ENCODE peak calls at places on chromosomes 5 and 9, in seven cellular contexts. One of them, this sample, is unnamed.

GRCh38 chr9:94014845-94015244 is 59.7 kb upstream of the BARX1 start:
- DNase-seq in cardiac muscle cell: peak
- DNase-seq in caudate nucleus: no peak
- DNase-seq in RWPE1: no peak
- DNase-seq in neuronal stem cell: no peak
- DNase-seq in PC-9: no peak
- DNase-seq in mesendoderm: no peak
- DNase-seq in this sample: no peak

GRCh38 chr9:130728721-130729120 is 35.1 kb downstream of the EXOSC2 start:
- DNase-seq in RWPE1: peak
- DNase-seq in PC-9: peak
- DNase-seq in cardiac muscle cell: no peak
- DNase-seq in mesendoderm: no peak
- DNase-seq in neuronal stem cell: no peak
- DNase-seq in caudate nucleus: no peak
- DNase-seq in this sample: no peak

GRCh38 chr9:94788706-94789105 is 62.2 kb downstream of the AOPEP start:
- DNase-seq in cardiac muscle cell: no peak
- DNase-seq in mesendoderm: no peak
- DNase-seq in caudate nucleus: no peak
- DNase-seq in PC-9: no peak
- DNase-seq in RWPE1: no peak
- DNase-seq in neuronal stem cell: no peak
- DNase-seq in this sample: no peak

GRCh38 chr5:72656331-72656730 is 149.1 kb upstream of the ZNF366 start:
- DNase-seq in RWPE1: no peak
- DNase-seq in neuronal stem cell: no peak
- DNase-seq in caudate nucleus: no peak
- DNase-seq in mesendoderm: no peak
- DNase-seq in cardiac muscle cell: peak
- DNase-seq in PC-9: no peak
- DNase-seq in this sample: no peak

GRCh38 chr9:82934949-82935348 is 128.0 kb downstream of the RASEF start:
- DNase-seq in neuronal stem cell: no peak
- DNase-seq in caudate nucleus: no peak
- DNase-seq in cardiac muscle cell: no peak
- DNase-seq in PC-9: peak
- DNase-seq in RWPE1: peak
- DNase-seq in mesendoderm: peak
- DNase-seq in this sample: peak

GRCh38 chr5:111495159-111495558 is 17.2 kb downstream of the STARD4 start:
- DNase-seq in neuronal stem cell: no peak
- DNase-seq in PC-9: no peak
- DNase-seq in mesendoderm: no peak
- DNase-seq in caudate nucleus: no peak
- DNase-seq in RWPE1: peak
- DNase-seq in cardiac muscle cell: no peak
- DNase-seq in this sample: no peak

GRCh38 chr9:8254527-8254926 is 454.9 kb upstream of the DMAC1 start:
- DNase-seq in RWPE1: no peak
- DNase-seq in cardiac muscle cell: no peak
- DNase-seq in neuronal stem cell: no peak
- DNase-seq in mesendoderm: no peak
- DNase-seq in caudate nucleus: no peak
- DNase-seq in PC-9: no peak
- DNase-seq in this sample: no peak

GRCh38 chr9:87290241-87290700 is 207.4 kb upstream of the DAPK1 start:
- DNase-seq in neuronal stem cell: no peak
- DNase-seq in RWPE1: peak
- DNase-seq in caudate nucleus: no peak
- DNase-seq in mesendoderm: no peak
- DNase-seq in PC-9: no peak
- DNase-seq in cardiac muscle cell: no peak
- DNase-seq in this sample: no peak

GRCh38 chr9:93674580-93675335 is 98.4 kb downstream of the PHF2 start:
- DNase-seq in mesendoderm: no peak
- DNase-seq in cardiac muscle cell: no peak
- DNase-seq in caudate nucleus: no peak
- DNase-seq in neuronal stem cell: no peak
- DNase-seq in PC-9: no peak
- DNase-seq in RWPE1: no peak
- DNase-seq in this sample: no peak

GRCh38 chr5:160968480-160968879 is 116.5 kb upstream of the ATP10B start:
- DNase-seq in cardiac muscle cell: no peak
- DNase-seq in caudate nucleus: no peak
- DNase-seq in PC-9: no peak
- DNase-seq in RWPE1: no peak
- DNase-seq in mesendoderm: no peak
- DNase-seq in neuronal stem cell: no peak
- DNase-seq in this sample: no peak

GRCh38 chr9:109912082-109912581 is 132.1 kb downstream of the PALM2AKAP2 start:
- DNase-seq in neuronal stem cell: no peak
- DNase-seq in PC-9: peak
- DNase-seq in cardiac muscle cell: no peak
- DNase-seq in mesendoderm: peak
- DNase-seq in caudate nucleus: no peak
- DNase-seq in RWPE1: peak
- DNase-seq in this sample: no peak

GRCh38 chr9:135526730-135527571 is 5.7 kb downstream of the LCN1 start:
- DNase-seq in caudate nucleus: no peak
- DNase-seq in RWPE1: no peak
- DNase-seq in PC-9: no peak
- DNase-seq in cardiac muscle cell: no peak
- DNase-seq in mesendoderm: no peak
- DNase-seq in neuronal stem cell: no peak
- DNase-seq in this sample: no peak

GRCh38 chr9:117723986-117724654 is 19.9 kb downstream of the TLR4 start:
- DNase-seq in cardiac muscle cell: no peak
- DNase-seq in caudate nucleus: no peak
- DNase-seq in PC-9: no peak
- DNase-seq in mesendoderm: no peak
- DNase-seq in neuronal stem cell: no peak
- DNase-seq in RWPE1: no peak
- DNase-seq in this sample: no peak

GRCh38 chr9:117720066-117720465 is 15.9 kb downstream of the TLR4 start:
- DNase-seq in caudate nucleus: no peak
- DNase-seq in RWPE1: no peak
- DNase-seq in neuronal stem cell: no peak
- DNase-seq in PC-9: no peak
- DNase-seq in mesendoderm: no peak
- DNase-seq in cardiac muscle cell: no peak
- DNase-seq in this sample: no peak

GRCh38 chr9:117720555-117720954 is 16.4 kb downstream of the TLR4 start:
- DNase-seq in neuronal stem cell: no peak
- DNase-seq in caudate nucleus: no peak
- DNase-seq in cardiac muscle cell: no peak
- DNase-seq in PC-9: no peak
- DNase-seq in mesendoderm: no peak
- DNase-seq in RWPE1: no peak
- DNase-seq in this sample: peak

GRCh38 chr9:117720987-117721386 is 16.8 kb downstream of the TLR4 start:
- DNase-seq in caudate nucleus: no peak
- DNase-seq in PC-9: no peak
- DNase-seq in cardiac muscle cell: no peak
- DNase-seq in RWPE1: no peak
- DNase-seq in neuronal stem cell: no peak
- DNase-seq in mesendoderm: no peak
- DNase-seq in this sample: no peak

DNA sequence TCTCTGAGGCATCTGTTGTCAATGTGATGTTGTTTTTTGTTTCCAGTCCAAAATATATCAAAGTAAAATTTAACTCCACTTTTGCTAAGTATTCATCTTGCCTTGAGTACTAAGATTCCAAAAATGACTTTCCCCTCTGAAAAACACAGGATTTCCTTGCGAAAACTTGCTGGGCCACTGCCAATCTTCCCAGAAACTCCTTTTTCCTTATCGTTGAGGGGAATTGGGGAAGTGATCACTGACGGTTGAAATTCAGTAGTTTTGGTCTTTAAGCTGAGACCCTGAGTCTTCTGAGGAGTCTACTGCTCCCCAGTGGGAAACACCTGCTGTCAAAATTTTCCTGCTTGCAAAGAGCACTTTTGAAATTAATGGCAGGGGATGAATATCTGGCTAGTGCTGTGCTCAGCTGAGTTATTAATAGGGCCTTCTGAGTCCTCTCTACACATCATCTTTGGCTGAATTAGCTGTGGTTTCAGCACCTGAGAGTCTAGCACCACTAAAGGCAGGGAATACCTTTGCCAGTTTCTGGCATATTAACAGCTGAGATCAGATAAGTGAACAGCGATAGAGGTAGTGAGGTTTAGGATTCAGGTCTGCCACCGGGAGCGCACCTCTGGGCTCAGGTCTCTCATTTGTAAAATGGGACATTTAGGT is 18.0 kb downstream of the TLR4 start:
- DNase-seq in RWPE1: no peak
- DNase-seq in cardiac muscle cell: no peak
- DNase-seq in neuronal stem cell: no peak
- DNase-seq in PC-9: no peak
- DNase-seq in mesendoderm: no peak
- DNase-seq in caudate nucleus: no peak
- DNase-seq in this sample: no peak
- H3K27ac ChIP-seq in RWPE1: no peak
- H3K27ac ChIP-seq in cardiac muscle cell: no peak
- H3K27ac ChIP-seq in neuronal stem cell: no peak
- H3K27ac ChIP-seq in PC-9: no peak
- H3K27ac ChIP-seq in mesendoderm: no peak
- H3K27ac ChIP-seq in caudate nucleus: no peak
- H3K27ac ChIP-seq in this sample: no peak

DNA sequence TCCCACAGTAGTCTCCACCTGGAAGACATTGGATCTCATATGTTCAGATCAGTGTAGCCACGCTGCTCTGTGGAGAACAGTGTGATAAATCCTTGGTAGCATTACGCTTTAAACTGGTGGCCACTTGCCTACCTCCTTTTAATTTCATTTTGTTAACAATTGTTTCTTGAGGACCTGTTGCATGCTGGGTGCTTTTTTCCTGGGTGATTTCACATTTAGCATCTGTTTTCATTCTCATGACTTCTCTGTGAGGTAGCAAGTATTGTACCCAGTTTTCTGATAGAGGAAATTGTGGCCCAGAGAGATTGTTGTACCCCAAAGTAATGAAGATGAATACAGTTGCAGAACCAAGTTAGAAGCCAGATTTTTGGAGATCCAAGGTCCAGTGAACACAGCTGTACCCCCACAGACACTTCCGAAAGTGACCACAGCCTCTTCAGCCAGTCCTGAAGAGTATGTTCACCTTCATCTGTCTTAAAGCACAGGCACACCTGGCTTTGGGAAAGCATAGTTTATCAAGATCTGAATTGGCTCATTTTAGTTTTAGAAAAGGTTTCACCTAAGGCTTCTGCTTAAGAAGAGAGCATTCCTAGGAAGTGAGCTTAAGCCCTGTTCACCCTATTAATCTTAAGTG is 75.2 kb downstream of the F2RL2 start:
- DNase-seq in mesendoderm: no peak
- DNase-seq in caudate nucleus: no peak
- DNase-seq in cardiac muscle cell: no peak
- DNase-seq in neuronal stem cell: no peak
- DNase-seq in PC-9: no peak
- DNase-seq in RWPE1: no peak
- DNase-seq in this sample: no peak
- H3K27ac ChIP-seq in mesendoderm: no peak
- H3K27ac ChIP-seq in caudate nucleus: no peak
- H3K27ac ChIP-seq in cardiac muscle cell: no peak
- H3K27ac ChIP-seq in neuronal stem cell: no peak
- H3K27ac ChIP-seq in PC-9: no peak
- H3K27ac ChIP-seq in RWPE1: no peak
- H3K27ac ChIP-seq in this sample: no peak

DNA sequence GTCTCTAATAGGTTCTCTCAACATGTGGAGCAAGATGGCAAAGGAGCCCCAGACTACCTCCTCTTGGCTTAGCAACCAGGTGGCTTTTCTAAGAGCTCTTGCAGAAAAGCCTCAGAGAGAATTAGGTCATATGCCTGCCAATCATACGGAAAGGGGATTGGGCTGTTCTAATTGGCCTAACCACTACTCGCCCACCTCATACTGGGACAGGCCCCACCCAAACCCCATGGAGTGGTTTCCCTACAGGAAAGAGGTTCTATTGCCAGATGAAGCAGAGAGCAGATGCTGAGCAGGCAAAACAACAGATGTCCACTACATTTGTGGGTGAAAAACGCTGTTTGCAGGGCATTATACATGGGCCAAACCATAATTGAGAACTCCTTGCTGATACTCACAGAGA is 29.0 kb downstream of the ABLIM3 start:
- DNase-seq in PC-9: no peak
- DNase-seq in cardiac muscle cell: no peak
- DNase-seq in RWPE1: no peak
- DNase-seq in neuronal stem cell: no peak
- DNase-seq in mesendoderm: no peak
- DNase-seq in caudate nucleus: no peak
- DNase-seq in this sample: no peak
- H3K27ac ChIP-seq in PC-9: no peak
- H3K27ac ChIP-seq in cardiac muscle cell: no peak
- H3K27ac ChIP-seq in RWPE1: no peak
- H3K27ac ChIP-seq in neuronal stem cell: no peak
- H3K27ac ChIP-seq in mesendoderm: no peak
- H3K27ac ChIP-seq in caudate nucleus: no peak
- H3K27ac ChIP-seq in this sample: no peak

GRCh38 chr9:116466289-116467012 is 220.7 kb upstream of the TRIM32 start:
- DNase-seq in mesendoderm: no peak
- DNase-seq in RWPE1: no peak
- DNase-seq in caudate nucleus: no peak
- DNase-seq in PC-9: no peak
- DNase-seq in cardiac muscle cell: no peak
- DNase-seq in neuronal stem cell: no peak
- DNase-seq in this sample: no peak

GRCh38 chr9:116467740-116468351 is 219.3 kb upstream of the TRIM32 start:
- DNase-seq in neuronal stem cell: no peak
- DNase-seq in caudate nucleus: no peak
- DNase-seq in RWPE1: no peak
- DNase-seq in PC-9: no peak
- DNase-seq in mesendoderm: peak
- DNase-seq in cardiac muscle cell: no peak
- DNase-seq in this sample: no peak

GRCh38 chr9:116468369-116468768 is 218.7 kb upstream of the TRIM32 start:
- DNase-seq in PC-9: no peak
- DNase-seq in neuronal stem cell: no peak
- DNase-seq in caudate nucleus: no peak
- DNase-seq in RWPE1: no peak
- DNase-seq in cardiac muscle cell: no peak
- DNase-seq in mesendoderm: peak
- DNase-seq in this sample: no peak

GRCh38 chr9:116465591-116466288 is 221.4 kb upstream of the TRIM32 start:
- DNase-seq in caudate nucleus: no peak
- DNase-seq in RWPE1: no peak
- DNase-seq in neuronal stem cell: no peak
- DNase-seq in cardiac muscle cell: no peak
- DNase-seq in mesendoderm: no peak
- DNase-seq in PC-9: no peak
- DNase-seq in this sample: no peak

DNA sequence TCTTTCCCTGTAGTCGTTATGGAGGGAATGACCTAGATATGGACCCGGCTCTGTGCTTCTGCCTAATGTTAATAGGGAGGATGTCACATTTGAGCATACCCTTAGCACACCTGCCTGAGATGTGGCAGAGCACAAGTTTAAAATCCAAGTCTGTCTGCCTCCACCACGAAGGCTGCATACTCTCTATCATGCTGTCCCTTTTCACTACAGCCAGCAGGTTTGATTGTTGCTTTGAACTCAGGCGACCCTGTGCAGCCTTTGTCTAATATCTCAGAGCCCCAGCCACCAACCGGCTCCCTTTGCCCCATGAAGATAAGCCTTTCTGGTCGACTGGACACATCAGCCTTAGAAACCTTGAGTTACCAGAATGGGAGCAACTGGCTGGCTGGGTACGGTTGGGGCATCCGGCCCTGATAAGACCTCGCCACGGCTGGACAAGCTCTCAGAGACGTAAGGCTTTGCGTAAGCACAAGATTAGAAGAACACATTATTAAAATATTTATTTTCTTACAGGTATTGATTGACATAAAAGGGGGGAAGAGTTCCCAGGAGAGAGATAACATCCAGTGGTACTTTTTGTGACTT is 222.0 kb upstream of the TRIM32 start:
- DNase-seq in neuronal stem cell: peak
- DNase-seq in caudate nucleus: no peak
- DNase-seq in RWPE1: no peak
- DNase-seq in PC-9: no peak
- DNase-seq in mesendoderm: no peak
- DNase-seq in cardiac muscle cell: peak
- DNase-seq in this sample: no peak
- H3K27ac ChIP-seq in neuronal stem cell: no peak
- H3K27ac ChIP-seq in caudate nucleus: no peak
- H3K27ac ChIP-seq in RWPE1: no peak
- H3K27ac ChIP-seq in PC-9: no peak
- H3K27ac ChIP-seq in mesendoderm: no peak
- H3K27ac ChIP-seq in cardiac muscle cell: no peak
- H3K27ac ChIP-seq in this sample: no peak